ENCODE peak calls at places on chromosomes 12 and 14, in eight cellular contexts. R, T, Y, H, J, O, L and C are unnamed samples.

GRCh38 chr12:46555379-46555778 is 182.8 kb upstream of the SLC38A2 start:
- DNase-seq in R (no peak), T (no peak), Y (no peak), H (no peak), J (peak), O (no peak), L (peak), C (peak)

GRCh38 chr14:51430079-51430478 is 190.0 kb downstream of the TMX1 start:
- DNase-seq in R (no peak), T (no peak), Y (no peak), H (no peak), J (no peak), O (no peak), L (no peak), C (no peak)

GRCh38 chr12:40325349-40325960 is 100.7 kb downstream of the LRRK2 start:
- DNase-seq in R (no peak), T (no peak), Y (no peak), H (no peak), J (peak), O (peak), L (no peak), C (peak)

GRCh38 chr14:84409435-84409834 is 1120.5 kb upstream of the FLRT2 start:
- DNase-seq in R (no peak), T (peak), Y (no peak), H (no peak), J (peak), O (no peak), L (peak), C (peak)

GRCh38 chr12:76183459-76184186 is 99.1 kb upstream of the NAP1L1 start:
- DNase-seq in R (no peak), T (peak), Y (peak), H (no peak), J (peak), O (peak), L (peak), C (peak)

GRCh38 chr14:104091061-104091926 is 5.8 kb downstream of the ASPG start:
- DNase-seq in R (peak), T (no peak), Y (no peak), H (no peak), J (no peak), O (no peak), L (no peak), C (no peak)

GRCh38 chr12:130366159-130366558 is 28.5 kb downstream of the PIWIL1 start:
- DNase-seq in R (no peak), T (no peak), Y (no peak), H (no peak), J (no peak), O (no peak), L (no peak), C (no peak)

GRCh38 chr14:50835280-50835679 is 4.3 kb upstream of the NIN start:
- DNase-seq in R (no peak), T (no peak), Y (no peak), H (no peak), J (no peak), O (no peak), L (peak), C (peak)

GRCh38 chr14:53002576-53002975 is 51.7 kb upstream of the FERMT2 start:
- DNase-seq in R (no peak), T (no peak), Y (no peak), H (no peak), J (peak), O (no peak), L (no peak), C (peak)

GRCh38 chr14:36521598-36522345 is 1.7 kb upstream of the NKX2-1 start:
- DNase-seq in R (no peak), T (no peak), Y (no peak), H (no peak), J (no peak), O (no peak), L (no peak), C (no peak)

GRCh38 chr14:21103165-21103709 is 2.4 kb downstream of the TMEM253 start:
- DNase-seq in R (no peak), T (no peak), Y (no peak), H (no peak), J (no peak), O (no peak), L (no peak), C (no peak)

GRCh38 chr12:25496098-25496587 is 56.9 kb downstream of the LMNTD1 start:
- DNase-seq in R (no peak), T (no peak), Y (no peak), H (no peak), J (no peak), O (no peak), L (peak), C (peak)

GRCh38 chr12:28558232-28558631 is 368.0 kb downstream of the CCDC91 start:
- DNase-seq in R (no peak), T (no peak), Y (no peak), H (no peak), J (no peak), O (no peak), L (no peak), C (no peak)

GRCh38 chr14:63435838-63436237 is 107.3 kb downstream of the PPP2R5E start:
- DNase-seq in R (peak), T (peak), Y (peak), H (peak), J (peak), O (no peak), L (peak), C (peak)

GRCh38 chr12:19849208-19849607 is 409.9 kb downstream of the AEBP2 start:
- DNase-seq in R (no peak), T (no peak), Y (no peak), H (no peak), J (no peak), O (no peak), L (no peak), C (no peak)

GRCh38 chr12:47035459-47035858 is 44.0 kb upstream of the PCED1B start:
- DNase-seq in R (no peak), T (no peak), Y (no peak), H (no peak), J (no peak), O (no peak), L (no peak), C (no peak)

GRCh38 chr12:51246254-51246853 is 7.7 kb downstream of the DAZAP2 start:
- DNase-seq in R (no peak), T (no peak), Y (no peak), H (no peak), J (peak), O (no peak), L (peak), C (peak)

GRCh38 chr12:65740506-65740872 is 83.8 kb upstream of the HMGA2 start:
- DNase-seq in R (no peak), T (no peak), Y (no peak), H (no peak), J (no peak), O (no peak), L (peak), C (no peak)

GRCh38 chr14:28121512-28122297 is 644.9 kb upstream of the FOXG1 start:
- DNase-seq in R (no peak), T (no peak), Y (no peak), H (no peak), J (no peak), O (no peak), L (no peak), C (no peak)

GRCh38 chr12:41466762-41467270 is 278.7 kb downstream of the PDZRN4 start:
- DNase-seq in R (no peak), T (no peak), Y (no peak), H (no peak), J (no peak), O (peak), L (peak), C (no peak)

GRCh38 chr12:7130791-7131501 is 775 bp downstream of the CLSTN3 start:
- DNase-seq in R (no peak), T (no peak), Y (no peak), H (no peak), J (peak), O (peak), L (peak), C (peak)

GRCh38 chr14:52044791-52045522 is 23.9 kb downstream of the NID2 start:
- DNase-seq in R (no peak), T (peak), Y (no peak), H (no peak), J (peak), O (no peak), L (peak), C (peak)

GRCh38 chr14:26841361-26841760 is 243.5 kb upstream of the NOVA1 start:
- DNase-seq in R (no peak), T (no peak), Y (no peak), H (no peak), J (peak), O (no peak), L (peak), C (no peak)

GRCh38 chr12:77625441-77625840 is 205.3 kb upstream of the NAV3 start:
- DNase-seq in R (no peak), T (peak), Y (peak), H (no peak), J (peak), O (no peak), L (peak), C (peak)

GRCh38 chr12:95130096-95130495 is 56.7 kb upstream of the NR2C1 start:
- DNase-seq in R (no peak), T (peak), Y (no peak), H (no peak), J (no peak), O (no peak), L (peak), C (peak)

GRCh38 chr12:90280033-90280432 is 571.4 kb upstream of the ATP2B1 start:
- DNase-seq in R (no peak), T (no peak), Y (no peak), H (no peak), J (peak), O (no peak), L (peak), C (peak)

GRCh38 chr12:91507754-91508153 is 325.1 kb upstream of the DCN start:
- DNase-seq in R (no peak), T (no peak), Y (no peak), H (no peak), J (no peak), O (no peak), L (peak), C (no peak)

GRCh38 chr12:74741113-74741512 is 203.5 kb downstream of the ATXN7L3B start:
- DNase-seq in R (no peak), T (no peak), Y (no peak), H (no peak), J (no peak), O (no peak), L (no peak), C (no peak)

GRCh38 chr12:23634344-23634743 is 315.1 kb downstream of the SOX5 start:
- DNase-seq in R (no peak), T (no peak), Y (no peak), H (no peak), J (no peak), O (no peak), L (no peak), C (no peak)

GRCh38 chr12:128644664-128645296 is 179.0 kb downstream of the SLC15A4 start:
- DNase-seq in R (no peak), T (no peak), Y (no peak), H (no peak), J (no peak), O (peak), L (no peak), C (no peak)

GRCh38 chr14:72562300-72562699 is 331.6 kb downstream of the DPF3 start:
- DNase-seq in R (peak), T (no peak), Y (no peak), H (no peak), J (no peak), O (no peak), L (no peak), C (no peak)

GRCh38 chr12:52836042-52836466 is 1.9 kb upstream of the KRT79 start:
- DNase-seq in R (peak), T (peak), Y (no peak), H (no peak), J (no peak), O (peak), L (peak), C (peak)

GRCh38 chr12:103422328-103422727 is 73.4 kb downstream of the C12orf42 start:
- DNase-seq in R (no peak), T (no peak), Y (no peak), H (no peak), J (no peak), O (no peak), L (no peak), C (no peak)

GRCh38 chr12:6567824-6568617 is at the start of gene NOP2:
- DNase-seq in R (peak), T (peak), Y (no peak), H (peak), J (peak), O (peak), L (peak), C (peak)

GRCh38 chr14:85701763-85702162 is 171.8 kb downstream of the FLRT2 start:
- DNase-seq in R (no peak), T (peak), Y (no peak), H (no peak), J (no peak), O (no peak), L (peak), C (no peak)

GRCh38 chr12:132967736-132968135 is 11.6 kb upstream of the ZNF605 start:
- DNase-seq in R (no peak), T (no peak), Y (no peak), H (no peak), J (no peak), O (no peak), L (no peak), C (no peak)

GRCh38 chr14:42779024-42779423 is 1172.3 kb downstream of the LRFN5 start:
- DNase-seq in R (no peak), T (no peak), Y (no peak), H (no peak), J (no peak), O (no peak), L (no peak), C (peak)

GRCh38 chr12:24479131-24479530 is 469.8 kb downstream of the BCAT1 start:
- DNase-seq in R (no peak), T (no peak), Y (no peak), H (no peak), J (no peak), O (no peak), L (peak), C (no peak)